ENCODE peak calls at places on chromosome 15, in seven cellular contexts. L is uterus, H is GM12865, X is stomach, B is ovary, J is left ventricle myocardium inferior, M is heart left ventricle. V is an unnamed sample.

GRCh38 chr15:70470556-70471191 is 292.7 kb downstream of the UACA start:
- DNase-seq in J (no peak), B (no peak), L (no peak), H (no peak), M (no peak), X (no peak), V (no peak)

GRCh38 chr15:90234519-90234988 is 545 bp downstream of the GDPGP1 start:
- DNase-seq in B (no peak), L (no peak), J (no peak), H (no peak), M (no peak), X (no peak), V (peak)

GRCh38 chr15:33021806-33022389 is 172.6 kb downstream of the FMN1 start:
- DNase-seq in L (no peak), B (no peak), M (no peak), J (no peak), X (no peak), H (peak), V (peak)

GRCh38 chr15:29045717-29046116 is 159.9 kb downstream of the APBA2 start:
- DNase-seq in X (no peak), L (no peak), H (peak), M (no peak), B (no peak), J (no peak), V (no peak)

GRCh38 chr15:56869573-56869972 is 48.9 kb upstream of the TCF12 start:
- DNase-seq in L (peak), H (peak), M (peak), J (peak), X (peak), B (no peak), V (peak)

GRCh38 chr15:71448688-71449114 is 333.4 kb downstream of the THSD4 start:
- DNase-seq in H (peak), X (peak), J (no peak), M (peak), B (no peak), L (peak), V (peak)

GRCh38 chr15:67741313-67741712 is 84.0 kb upstream of the SKOR1 start:
- DNase-seq in X (no peak), B (no peak), M (no peak), L (no peak), J (no peak), H (peak), V (no peak)

GRCh38 chr15:44729394-44729913 is 6.9 kb upstream of the TRIM69 start:
- DNase-seq in H (peak), L (no peak), J (no peak), B (no peak), M (peak), X (peak), V (peak)

GRCh38 chr15:73946046-73946678 is 19.9 kb downstream of the LOXL1 start:
- DNase-seq in H (no peak), X (no peak), L (no peak), B (peak), J (peak), M (no peak), V (no peak)

GRCh38 chr15:90338483-90338980 is 13.6 kb upstream of the ZNF774 start:
- DNase-seq in B (no peak), X (no peak), J (no peak), H (no peak), M (no peak), L (no peak), V (no peak)

GRCh38 chr15:78255421-78256043 is 8.8 kb upstream of the DNAJA4 start:
- DNase-seq in B (no peak), H (no peak), M (no peak), J (no peak), X (no peak), L (no peak), V (no peak)

GRCh38 chr15:51494411-51495314 is 127.9 kb downstream of the DMXL2 start:
- DNase-seq in J (no peak), B (no peak), M (no peak), L (no peak), H (no peak), X (no peak), V (peak)

GRCh38 chr15:71629761-71630499 is 180.4 kb upstream of the NR2E3 start:
- DNase-seq in M (no peak), B (no peak), H (no peak), X (no peak), J (no peak), L (no peak), V (no peak)

GRCh38 chr15:89030311-89030710 is 57.9 kb upstream of the ABHD2 start:
- DNase-seq in H (no peak), J (no peak), M (no peak), B (no peak), L (no peak), X (no peak), V (no peak)

GRCh38 chr15:39629906-39630305 is 49.0 kb downstream of the THBS1 start:
- DNase-seq in J (no peak), B (no peak), X (no peak), H (no peak), L (no peak), M (no peak), V (no peak)

GRCh38 chr15:51424780-51425179 is 83.3 kb downstream of the GLDN start:
- DNase-seq in J (no peak), L (no peak), M (no peak), B (no peak), H (no peak), X (no peak), V (no peak)

GRCh38 chr15:98648654-98649537 is 557 bp downstream of the IGF1R start:
- DNase-seq in B (peak), M (peak), X (peak), J (peak), L (peak), H (peak), V (peak)

GRCh38 chr15:51132384-51133139 is 37.9 kb upstream of the TNFAIP8L3 start:
- DNase-seq in J (no peak), M (no peak), B (peak), X (no peak), L (peak), H (peak), V (peak)

GRCh38 chr15:69855601-69856000 is 242.1 kb downstream of the TLE3 start:
- DNase-seq in L (no peak), X (no peak), M (no peak), J (no peak), H (no peak), B (no peak), V (peak)

GRCh38 chr15:52540374-52541012 is 11.8 kb upstream of the MYO5A start:
- DNase-seq in J (no peak), M (no peak), B (no peak), H (no peak), X (no peak), L (no peak), V (no peak)

GRCh38 chr15:98795980-98796379 is 147.6 kb downstream of the IGF1R start:
- DNase-seq in J (no peak), L (no peak), B (no peak), H (no peak), X (no peak), M (peak), V (no peak)

GRCh38 chr15:41512078-41512394 is 1.6 kb downstream of the LTK start:
- DNase-seq in H (no peak), L (no peak), J (no peak), M (no peak), B (no peak), X (no peak), V (no peak)

GRCh38 chr15:67303490-67304363 is 49.1 kb downstream of the IQCH start:
- DNase-seq in B (no peak), L (no peak), M (no peak), J (no peak), H (peak), X (no peak), V (peak)

GRCh38 chr15:25243800-25244097 is 195.1 kb downstream of the UBE3A start:
- DNase-seq in M (no peak), H (no peak), X (no peak), B (peak), L (no peak), J (peak), V (no peak)

GRCh38 chr15:73190189-73190601 is 137.9 kb downstream of the NEO1 start:
- DNase-seq in H (no peak), M (no peak), L (no peak), J (no peak), X (no peak), B (no peak), V (peak)

GRCh38 chr15:66886686-66887273 is 178.6 kb upstream of the SMAD3 start:
- DNase-seq in J (no peak), B (no peak), M (peak), H (no peak), X (no peak), L (no peak), V (no peak)

GRCh38 chr15:77866186-77866585 is 211.3 kb downstream of the TBC1D2B start:
- DNase-seq in X (no peak), L (peak), B (no peak), H (no peak), M (no peak), J (no peak), V (no peak)

GRCh38 chr15:56817266-56817665 is 84.0 kb upstream of the ZNF280D start:
- DNase-seq in H (no peak), L (no peak), X (no peak), J (no peak), M (no peak), B (no peak), V (peak)

GRCh38 chr15:63072023-63072650 is 29.6 kb downstream of the TPM1 start:
- DNase-seq in B (no peak), X (no peak), H (no peak), L (no peak), M (no peak), J (no peak), V (no peak)

GRCh38 chr15:67290319-67290718 is 35.7 kb downstream of the IQCH start:
- DNase-seq in B (no peak), L (no peak), M (no peak), J (no peak), X (no peak), H (no peak), V (peak)

GRCh38 chr15:62325597-62325996 is 160.5 kb upstream of the C2CD4B start:
- DNase-seq in M (no peak), J (no peak), X (no peak), B (no peak), L (no peak), H (no peak), V (no peak)

GRCh38 chr15:35737521-35737920 is 191.6 kb upstream of the DPH6 start:
- DNase-seq in B (no peak), L (no peak), X (no peak), J (no peak), H (no peak), M (no peak), V (peak)

GRCh38 chr15:80932989-80933388 is 56.6 kb downstream of the MESD start:
- DNase-seq in J (peak), B (peak), L (peak), X (no peak), H (no peak), M (peak), V (peak)

GRCh38 chr15:68062946-68063345 is 8.8 kb downstream of the PIAS1 start:
- DNase-seq in M (no peak), L (no peak), B (no peak), H (no peak), J (no peak), X (no peak), V (no peak)

GRCh38 chr15:101394654-101395053 is 94.9 kb downstream of the PCSK6 start:
- DNase-seq in H (no peak), J (no peak), M (no peak), B (no peak), X (peak), L (no peak), V (no peak)

GRCh38 chr15:88995449-88995848 is 82.3 kb upstream of the MFGE8 start:
- DNase-seq in X (no peak), J (no peak), H (no peak), M (no peak), B (no peak), L (no peak), V (peak)

GRCh38 chr15:77526582-77527163 is 106.0 kb downstream of the HMG20A start:
- DNase-seq in H (no peak), M (no peak), L (no peak), X (no peak), J (no peak), B (no peak), V (no peak)

GRCh38 chr15:85403745-85404144 is 23.3 kb downstream of the AKAP13 start:
- DNase-seq in L (no peak), B (no peak), M (no peak), H (no peak), J (no peak), X (no peak), V (peak)

GRCh38 chr15:82062479-82062878 is 16.7 kb upstream of the MEX3B start:
- DNase-seq in H (no peak), M (no peak), L (no peak), X (no peak), B (no peak), J (no peak), V (no peak)

GRCh38 chr15:64180235-64180824 is 17.5 kb upstream of the PPIB start:
- DNase-seq in H (no peak), X (no peak), J (no peak), L (no peak), M (no peak), B (no peak), V (no peak)
- H3K4me3 ChIP-seq in H (no peak), X (no peak), J (no peak), L (no peak), M (no peak), B (no peak), V (no peak)

GRCh38 chr15:48336940-48337339 is 5.7 kb downstream of the DUT start:
- DNase-seq in B (no peak), X (no peak), J (no peak), M (no peak), H (peak), L (no peak), V (peak)
- TF ChIP-seq CTCF in B (no peak), X (no peak), J (peak), M (peak), H (peak), L (no peak), V (peak)

DNA sequence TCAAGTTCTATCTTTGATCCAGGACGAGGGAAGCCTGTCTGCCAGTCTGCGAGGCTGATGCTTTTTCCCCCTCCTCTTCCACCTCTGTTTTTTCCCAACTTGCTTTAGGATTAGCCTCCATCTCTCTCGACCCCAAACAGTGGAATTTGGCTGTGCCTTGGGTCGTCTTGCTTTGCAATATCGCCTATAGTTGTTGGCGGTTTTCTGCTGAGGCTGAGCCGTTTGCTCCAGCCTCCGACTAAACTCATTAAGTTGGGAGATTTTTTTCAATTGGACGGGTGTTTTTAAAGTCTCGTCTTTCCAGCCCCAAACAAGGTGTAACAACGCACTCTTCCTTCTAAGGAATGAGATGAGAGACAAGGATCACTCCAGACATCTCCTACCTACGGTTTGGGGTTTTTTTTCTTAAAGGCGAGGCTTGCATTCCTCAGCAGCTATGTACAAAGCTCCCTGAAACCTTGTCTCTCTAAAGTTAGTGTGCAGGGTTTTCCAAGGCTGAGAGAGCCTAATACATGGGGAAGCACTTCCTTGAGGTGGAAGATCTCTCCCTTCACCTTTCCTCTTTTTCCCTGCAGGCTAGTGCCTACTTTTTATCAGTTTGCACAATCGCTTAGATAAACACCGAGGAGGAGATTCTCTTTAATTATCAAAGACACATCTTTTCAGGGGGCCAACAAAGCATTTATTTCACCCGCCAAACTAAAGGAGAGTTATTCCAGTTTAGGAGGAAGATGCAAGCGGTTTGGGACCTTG is 4.7 kb upstream of the NR2F2 start:
- DNase-seq in B (no peak), H (no peak), X (no peak), L (no peak), J (no peak), M (no peak), V (peak)
- H3K4me3 ChIP-seq in B (peak), H (peak), X (peak), L (peak), J (peak), M (peak), V (peak)

GRCh38 chr15:55588070-55588817 is at the start of gene PYGO1:
- DNase-seq in L (peak), X (peak), M (peak), J (peak), H (peak), B (peak), V (peak)
- TF ChIP-seq CTCF in L (no peak), X (no peak), M (no peak), J (no peak), H (no peak), B (no peak), V (no peak)

GRCh38 chr15:92909131-92909781 is 9.1 kb downstream of the CHD2 start:
- DNase-seq in J (no peak), L (no peak), M (no peak), H (no peak), X (no peak), B (no peak), V (peak)
- H3K4me3 ChIP-seq in J (peak), L (no peak), M (no peak), H (no peak), X (peak), B (no peak), V (no peak)

GRCh38 chr15:58749532-58750337 is at the start of gene ADAM10:
- DNase-seq in X (peak), M (peak), L (peak), B (peak), J (peak), H (peak), V (peak)
- TF ChIP-seq CTCF in X (no peak), M (no peak), L (peak), B (no peak), J (no peak), H (no peak), V (no peak)